ENCODE peak calls at places on chromosomes 7 and 10, in eight cellular contexts. One of them, this sample, is unnamed.

GRCh38 chr10:126065751-126066150 is 169.4 kb downstream of the FANK1 start:
- DNase-seq in epithelial cell of esophagus: peak
- DNase-seq in CD8-positive, alpha-beta T cell: no peak
- DNase-seq in mammary epithelial cell: peak
- DNase-seq in left ventricle myocardium inferior: no peak
- DNase-seq in MCF 10A: no peak
- DNase-seq in mesothelial cell of epicardium: no peak
- DNase-seq in uterus: no peak
- DNase-seq in this sample: no peak

GRCh38 chr10:28839600-28840007 is 162.3 kb downstream of the BAMBI start:
- DNase-seq in epithelial cell of esophagus: no peak
- DNase-seq in CD8-positive, alpha-beta T cell: no peak
- DNase-seq in mammary epithelial cell: no peak
- DNase-seq in left ventricle myocardium inferior: peak
- DNase-seq in MCF 10A: peak
- DNase-seq in mesothelial cell of epicardium: no peak
- DNase-seq in uterus: peak
- DNase-seq in this sample: no peak

GRCh38 chr7:142685877-142686508 is 63.3 kb upstream of the PRSS1 start:
- DNase-seq in epithelial cell of esophagus: no peak
- DNase-seq in CD8-positive, alpha-beta T cell: peak
- DNase-seq in mammary epithelial cell: no peak
- DNase-seq in left ventricle myocardium inferior: no peak
- DNase-seq in MCF 10A: no peak
- DNase-seq in mesothelial cell of epicardium: no peak
- DNase-seq in uterus: no peak
- DNase-seq in this sample: no peak

GRCh38 chr10:5071411-5072198 is 22.6 kb upstream of the AKR1C3 start:
- DNase-seq in epithelial cell of esophagus: peak
- DNase-seq in CD8-positive, alpha-beta T cell: no peak
- DNase-seq in mammary epithelial cell: peak
- DNase-seq in left ventricle myocardium inferior: peak
- DNase-seq in MCF 10A: peak
- DNase-seq in mesothelial cell of epicardium: no peak
- DNase-seq in uterus: peak
- DNase-seq in this sample: no peak

GRCh38 chr7:32579776-32580175 is 84.5 kb downstream of the AVL9 start:
- DNase-seq in epithelial cell of esophagus: no peak
- DNase-seq in CD8-positive, alpha-beta T cell: no peak
- DNase-seq in mammary epithelial cell: peak
- DNase-seq in left ventricle myocardium inferior: no peak
- DNase-seq in MCF 10A: no peak
- DNase-seq in mesothelial cell of epicardium: no peak
- DNase-seq in uterus: no peak
- DNase-seq in this sample: no peak

GRCh38 chr7:12770227-12770975 is 83.0 kb downstream of the ARL4A start:
- DNase-seq in epithelial cell of esophagus: peak
- DNase-seq in CD8-positive, alpha-beta T cell: no peak
- DNase-seq in mammary epithelial cell: no peak
- DNase-seq in left ventricle myocardium inferior: peak
- DNase-seq in MCF 10A: peak
- DNase-seq in mesothelial cell of epicardium: no peak
- DNase-seq in uterus: no peak
- DNase-seq in this sample: no peak

GRCh38 chr7:135405969-135406368 is 103.9 kb downstream of the CNOT4 start:
- DNase-seq in epithelial cell of esophagus: no peak
- DNase-seq in CD8-positive, alpha-beta T cell: no peak
- DNase-seq in mammary epithelial cell: no peak
- DNase-seq in left ventricle myocardium inferior: no peak
- DNase-seq in MCF 10A: no peak
- DNase-seq in mesothelial cell of epicardium: no peak
- DNase-seq in uterus: no peak
- DNase-seq in this sample: no peak

GRCh38 chr7:75991531-75992082 is 2.8 kb downstream of the TMEM120A start:
- DNase-seq in epithelial cell of esophagus: no peak
- DNase-seq in CD8-positive, alpha-beta T cell: no peak
- DNase-seq in mammary epithelial cell: no peak
- DNase-seq in left ventricle myocardium inferior: no peak
- DNase-seq in MCF 10A: no peak
- DNase-seq in mesothelial cell of epicardium: no peak
- DNase-seq in uterus: no peak
- DNase-seq in this sample: no peak

GRCh38 chr10:73854310-73854709 is 20.0 kb downstream of the CAMK2G start:
- DNase-seq in epithelial cell of esophagus: no peak
- DNase-seq in CD8-positive, alpha-beta T cell: no peak
- DNase-seq in mammary epithelial cell: no peak
- DNase-seq in left ventricle myocardium inferior: no peak
- DNase-seq in MCF 10A: no peak
- DNase-seq in mesothelial cell of epicardium: no peak
- DNase-seq in uterus: no peak
- DNase-seq in this sample: no peak

GRCh38 chr10:31774291-31774900 is 154.2 kb downstream of the ARHGAP12 start:
- DNase-seq in epithelial cell of esophagus: no peak
- DNase-seq in CD8-positive, alpha-beta T cell: no peak
- DNase-seq in mammary epithelial cell: no peak
- DNase-seq in left ventricle myocardium inferior: no peak
- DNase-seq in MCF 10A: no peak
- DNase-seq in mesothelial cell of epicardium: no peak
- DNase-seq in uterus: no peak
- DNase-seq in this sample: peak

GRCh38 chr7:46945328-46945727 is 636.6 kb downstream of the TNS3 start:
- DNase-seq in epithelial cell of esophagus: no peak
- DNase-seq in CD8-positive, alpha-beta T cell: no peak
- DNase-seq in mammary epithelial cell: no peak
- DNase-seq in left ventricle myocardium inferior: no peak
- DNase-seq in MCF 10A: no peak
- DNase-seq in mesothelial cell of epicardium: no peak
- DNase-seq in uterus: no peak
- DNase-seq in this sample: no peak

GRCh38 chr10:68897336-68897741 is 3.8 kb upstream of the DDX50 start:
- DNase-seq in epithelial cell of esophagus: peak
- DNase-seq in CD8-positive, alpha-beta T cell: peak
- DNase-seq in mammary epithelial cell: peak
- DNase-seq in left ventricle myocardium inferior: no peak
- DNase-seq in MCF 10A: peak
- DNase-seq in mesothelial cell of epicardium: no peak
- DNase-seq in uterus: no peak
- DNase-seq in this sample: peak

GRCh38 chr10:52779541-52780390 is 7.2 kb upstream of the MBL2 start:
- DNase-seq in epithelial cell of esophagus: peak
- DNase-seq in CD8-positive, alpha-beta T cell: peak
- DNase-seq in mammary epithelial cell: peak
- DNase-seq in left ventricle myocardium inferior: peak
- DNase-seq in MCF 10A: peak
- DNase-seq in mesothelial cell of epicardium: peak
- DNase-seq in uterus: no peak
- DNase-seq in this sample: peak

GRCh38 chr10:93861825-93862224 is 32.0 kb upstream of the SLC35G1 start:
- DNase-seq in epithelial cell of esophagus: no peak
- DNase-seq in CD8-positive, alpha-beta T cell: no peak
- DNase-seq in mammary epithelial cell: no peak
- DNase-seq in left ventricle myocardium inferior: no peak
- DNase-seq in MCF 10A: no peak
- DNase-seq in mesothelial cell of epicardium: no peak
- DNase-seq in uterus: no peak
- DNase-seq in this sample: no peak

GRCh38 chr10:93854985-93855384 is 38.8 kb upstream of the SLC35G1 start:
- DNase-seq in epithelial cell of esophagus: no peak
- DNase-seq in CD8-positive, alpha-beta T cell: no peak
- DNase-seq in mammary epithelial cell: no peak
- DNase-seq in left ventricle myocardium inferior: no peak
- DNase-seq in MCF 10A: no peak
- DNase-seq in mesothelial cell of epicardium: no peak
- DNase-seq in uterus: no peak
- DNase-seq in this sample: no peak

GRCh38 chr10:93856349-93857140 is 37.2 kb upstream of the SLC35G1 start:
- DNase-seq in epithelial cell of esophagus: peak
- DNase-seq in CD8-positive, alpha-beta T cell: no peak
- DNase-seq in mammary epithelial cell: no peak
- DNase-seq in left ventricle myocardium inferior: no peak
- DNase-seq in MCF 10A: no peak
- DNase-seq in mesothelial cell of epicardium: no peak
- DNase-seq in uterus: no peak
- DNase-seq in this sample: no peak

GRCh38 chr10:93859049-93859655 is 34.6 kb upstream of the SLC35G1 start:
- DNase-seq in epithelial cell of esophagus: peak
- DNase-seq in CD8-positive, alpha-beta T cell: no peak
- DNase-seq in mammary epithelial cell: no peak
- DNase-seq in left ventricle myocardium inferior: no peak
- DNase-seq in MCF 10A: peak
- DNase-seq in mesothelial cell of epicardium: no peak
- DNase-seq in uterus: no peak
- DNase-seq in this sample: no peak
- TF ChIP-seq CTCF in epithelial cell of esophagus: peak
- TF ChIP-seq CTCF in CD8-positive, alpha-beta T cell: no peak
- TF ChIP-seq CTCF in mammary epithelial cell: peak
- TF ChIP-seq CTCF in left ventricle myocardium inferior: peak
- TF ChIP-seq CTCF in MCF 10A: peak
- TF ChIP-seq CTCF in mesothelial cell of epicardium: peak
- TF ChIP-seq CTCF in uterus: no peak
- TF ChIP-seq CTCF in this sample: peak

GRCh38 chr7:133051066-133051465 is 30.8 kb downstream of the CHCHD3 start:
- DNase-seq in epithelial cell of esophagus: no peak
- DNase-seq in CD8-positive, alpha-beta T cell: no peak
- DNase-seq in mammary epithelial cell: no peak
- DNase-seq in left ventricle myocardium inferior: no peak
- DNase-seq in MCF 10A: peak
- DNase-seq in mesothelial cell of epicardium: no peak
- DNase-seq in uterus: no peak
- DNase-seq in this sample: no peak
- TF ChIP-seq CTCF in epithelial cell of esophagus: no peak
- TF ChIP-seq CTCF in CD8-positive, alpha-beta T cell: no peak
- TF ChIP-seq CTCF in mammary epithelial cell: peak
- TF ChIP-seq CTCF in left ventricle myocardium inferior: peak
- TF ChIP-seq CTCF in MCF 10A: no peak
- TF ChIP-seq CTCF in mesothelial cell of epicardium: no peak
- TF ChIP-seq CTCF in uterus: no peak
- TF ChIP-seq CTCF in this sample: peak

DNA sequence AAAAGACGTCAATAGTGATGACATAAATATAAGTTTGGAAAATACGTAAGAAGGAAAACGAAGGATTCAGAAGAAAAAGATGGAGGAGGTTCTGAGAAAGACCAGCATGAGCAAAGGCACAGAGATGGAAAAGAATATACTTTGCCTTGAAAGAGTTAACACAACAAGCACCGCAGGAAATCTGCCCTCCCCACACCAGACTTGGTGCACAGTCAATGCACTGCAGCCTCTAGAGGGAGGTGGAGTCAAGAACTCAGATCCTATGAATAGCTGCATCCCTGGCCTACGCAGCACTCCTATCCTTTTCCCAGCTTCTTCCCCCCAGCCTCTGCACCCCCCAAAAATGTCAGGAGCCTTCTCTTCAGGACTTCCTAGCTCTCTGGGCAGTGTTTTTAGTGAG is 1370.6 kb upstream of the LRRTM3 start:
- DNase-seq in epithelial cell of esophagus: no peak
- DNase-seq in CD8-positive, alpha-beta T cell: no peak
- DNase-seq in mammary epithelial cell: no peak
- DNase-seq in left ventricle myocardium inferior: no peak
- DNase-seq in MCF 10A: peak
- DNase-seq in mesothelial cell of epicardium: no peak
- DNase-seq in uterus: no peak
- DNase-seq in this sample: no peak
- TF ChIP-seq CTCF in epithelial cell of esophagus: no peak
- TF ChIP-seq CTCF in CD8-positive, alpha-beta T cell: no peak
- TF ChIP-seq CTCF in mammary epithelial cell: peak
- TF ChIP-seq CTCF in left ventricle myocardium inferior: no peak
- TF ChIP-seq CTCF in MCF 10A: no peak
- TF ChIP-seq CTCF in mesothelial cell of epicardium: no peak
- TF ChIP-seq CTCF in uterus: no peak
- TF ChIP-seq CTCF in this sample: no peak

DNA sequence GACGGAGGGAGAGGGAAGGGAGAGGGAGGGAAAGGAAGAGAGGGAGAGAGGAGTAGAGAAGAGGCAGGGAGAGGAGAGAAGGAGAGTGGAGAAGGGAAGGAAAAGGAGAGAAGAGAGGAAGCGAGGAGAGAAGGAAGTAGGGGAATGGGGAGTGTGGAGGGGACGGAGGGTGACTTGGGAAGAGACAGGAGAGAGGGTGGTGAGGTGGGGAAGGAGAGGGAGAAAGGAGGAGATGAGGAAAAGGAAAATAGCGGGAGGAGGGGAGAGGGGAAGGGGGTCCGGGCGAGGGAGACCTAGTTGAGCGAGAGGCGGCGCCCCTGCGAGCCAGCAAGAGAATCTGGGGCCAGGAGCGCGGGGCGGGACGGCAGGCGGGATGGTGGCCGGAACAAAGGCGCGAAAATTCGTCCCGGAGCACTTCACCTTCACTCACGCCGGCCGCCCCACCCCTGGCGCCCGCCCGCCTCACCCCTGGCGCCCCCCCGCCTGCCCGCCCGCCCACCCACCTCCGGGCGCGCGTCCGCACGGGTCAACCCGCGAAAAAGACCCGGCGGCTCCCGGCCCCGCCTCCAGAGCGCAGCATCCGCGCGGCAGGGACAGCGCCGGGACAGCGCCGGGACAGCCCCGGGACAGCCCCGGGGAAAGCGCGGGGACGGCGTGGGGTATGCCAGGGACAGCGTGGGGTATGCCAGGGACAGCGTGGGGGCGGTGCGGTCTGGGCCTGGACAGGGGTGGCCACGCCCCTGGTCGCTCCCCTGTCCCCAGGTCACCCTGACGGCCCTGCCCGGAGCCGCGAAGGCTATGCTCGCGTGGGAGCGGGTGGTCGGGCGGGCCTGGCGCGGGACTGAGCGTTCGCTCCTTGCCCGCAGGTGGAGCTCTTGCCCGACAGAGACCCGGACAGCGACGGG is 4.2 kb downstream of the VSTM2A start:
- DNase-seq in epithelial cell of esophagus: peak
- DNase-seq in CD8-positive, alpha-beta T cell: no peak
- DNase-seq in mammary epithelial cell: no peak
- DNase-seq in left ventricle myocardium inferior: no peak
- DNase-seq in MCF 10A: no peak
- DNase-seq in mesothelial cell of epicardium: no peak
- DNase-seq in uterus: no peak
- DNase-seq in this sample: peak
- TF ChIP-seq CTCF in epithelial cell of esophagus: peak
- TF ChIP-seq CTCF in CD8-positive, alpha-beta T cell: no peak
- TF ChIP-seq CTCF in mammary epithelial cell: peak
- TF ChIP-seq CTCF in left ventricle myocardium inferior: no peak
- TF ChIP-seq CTCF in MCF 10A: peak
- TF ChIP-seq CTCF in mesothelial cell of epicardium: no peak
- TF ChIP-seq CTCF in uterus: no peak
- TF ChIP-seq CTCF in this sample: peak

This sample was measured in neural crest cell.